ENCODE peak calls at places on chromosomes 7 and 10, in six cellular contexts. X is mucosa of gallbladder; Y is OCI-LY7; O is body of pancreas; C is activated T-cell treated with anti-CD3 and anti-CD28 coated beads, Interleukin-2, amount 50 U/mL, for 72 hours; F is NCI-H446 treated with DMSO at 0.1 percent for 48 hours. U is an unnamed sample.

GRCh38 chr7:149500201-149500600 is 2.6 kb upstream of the ZNF746 start:
- DNase-seq in Y (no peak), F (no peak), C (no peak), X (no peak), O (no peak), U (no peak)

GRCh38 chr7:66539948-66540375 is 88.7 kb upstream of the KCTD7 start:
- DNase-seq in X (no peak), O (no peak), F (no peak), C (no peak), Y (no peak), U (no peak)

GRCh38 chr7:2151235-2151634 is 81.5 kb downstream of the MAD1L1 start:
- DNase-seq in X (no peak), F (no peak), C (no peak), O (no peak), Y (no peak), U (no peak)

GRCh38 chr7:32586291-32587221 is 91.3 kb downstream of the AVL9 start:
- DNase-seq in O (no peak), Y (no peak), X (no peak), C (no peak), F (peak), U (no peak)

GRCh38 chr7:82429408-82429807 is 14.2 kb downstream of the CACNA2D1 start:
- DNase-seq in O (no peak), Y (no peak), X (no peak), C (no peak), F (no peak), U (no peak)

GRCh38 chr10:101400529-101400928 is 46.6 kb downstream of the BTRC start:
- DNase-seq in F (no peak), C (no peak), Y (no peak), O (no peak), X (no peak), U (no peak)

GRCh38 chr7:69104023-69104422 is 494.3 kb upstream of the AUTS2 start:
- DNase-seq in Y (no peak), O (no peak), X (no peak), F (no peak), C (no peak), U (no peak)

GRCh38 chr10:81704596-81704995 is 170.4 kb upstream of the NRG3 start:
- DNase-seq in F (no peak), Y (no peak), O (no peak), C (no peak), X (no peak), U (no peak)

GRCh38 chr7:135467207-135467711 is 42.6 kb downstream of the CNOT4 start:
- DNase-seq in Y (no peak), C (no peak), F (no peak), O (no peak), X (no peak), U (no peak)

U was measured in testis.